ENCODE peak calls at places on chromosomes 12 and 14, in ten cellular contexts. N is AG04450, M is omental fat pad, E is Peyer's patch, W is ascending aorta, R is psoas muscle, K is IMR-90, Y is kidney epithelial cell, F is uterus, U is suprapubic skin. A is an unnamed sample.

GRCh38 chr14:20681348-20682126 is 2.8 kb upstream of the RNASE4 start:
- DNase-seq in U (peak), F (peak), N (no peak), Y (no peak), E (peak), W (peak), K (peak), M (peak), R (peak), A (peak)

GRCh38 chr14:69712637-69713088 is 54.3 kb upstream of the SRSF5 start:
- DNase-seq in M (no peak), K (no peak), Y (no peak), N (no peak), U (no peak), E (no peak), F (peak), W (peak), R (peak), A (peak)

GRCh38 chr12:39124768-39125167 is 219.4 kb upstream of the CPNE8 start:
- DNase-seq in Y (no peak), K (no peak), M (no peak), E (no peak), W (no peak), F (no peak), U (no peak), R (no peak), N (no peak), A (no peak)

GRCh38 chr12:108768591-108769500 is 37.5 kb upstream of the CORO1C start:
- DNase-seq in E (peak), R (peak), K (no peak), Y (no peak), W (no peak), M (no peak), F (no peak), N (no peak), U (no peak), A (no peak)

GRCh38 chr14:79442776-79443175 is 768.5 kb downstream of the DIO2 start:
- DNase-seq in E (no peak), M (no peak), W (no peak), U (no peak), Y (no peak), K (no peak), F (no peak), R (no peak), N (no peak), A (no peak)

GRCh38 chr14:88559852-88560251 is 3.0 kb upstream of the ZC3H14 start:
- DNase-seq in E (no peak), F (no peak), Y (no peak), N (peak), R (no peak), M (no peak), U (no peak), K (peak), W (no peak), A (peak)

GRCh38 chr12:5124401-5124800 is 80.7 kb downstream of the KCNA5 start:
- DNase-seq in N (no peak), E (no peak), Y (no peak), K (no peak), R (no peak), F (no peak), M (no peak), U (no peak), W (no peak), A (no peak)

GRCh38 chr12:55795950-55796349 is 21.6 kb downstream of the SARNP start:
- DNase-seq in U (no peak), K (no peak), R (no peak), F (no peak), M (no peak), E (no peak), W (no peak), N (no peak), Y (no peak), A (no peak)

GRCh38 chr12:14664434-14665023 is 31.9 kb downstream of the GUCY2C start:
- DNase-seq in U (no peak), M (no peak), W (no peak), K (peak), E (no peak), N (no peak), Y (no peak), R (no peak), F (peak), A (peak)

GRCh38 chr12:106296179-106296877 is 6.2 kb upstream of the TCP11L2 start:
- DNase-seq in K (peak), E (no peak), N (no peak), Y (no peak), W (no peak), R (no peak), M (no peak), U (no peak), F (no peak), A (peak)

GRCh38 chr12:96195845-96196451 is 1.8 kb downstream of the ELK3 start:
- DNase-seq in N (no peak), R (no peak), Y (no peak), E (peak), F (peak), K (peak), W (no peak), U (no peak), M (no peak), A (peak)

DNA sequence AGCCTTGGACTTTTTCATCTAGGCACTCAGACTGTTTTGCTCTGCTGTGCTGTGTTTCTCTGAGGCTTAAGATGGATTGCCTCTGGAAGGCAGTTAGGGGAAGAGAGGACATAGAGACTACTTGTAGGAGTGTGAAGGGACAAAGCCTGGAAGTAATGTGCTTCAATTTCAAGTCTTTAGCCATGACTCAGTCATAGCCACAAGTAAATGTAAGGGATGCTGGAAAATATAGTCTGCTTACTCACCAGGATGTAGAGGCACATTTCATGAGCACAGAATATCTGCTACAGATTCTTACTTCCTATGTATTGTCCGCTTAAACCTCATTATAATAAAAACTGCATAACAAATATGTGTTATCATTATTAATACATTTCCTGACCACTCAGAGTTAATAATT is 794.3 kb upstream of the NOVA1 start:
- DNase-seq in N (no peak), Y (peak), R (no peak), U (no peak), M (no peak), W (no peak), F (no peak), E (no peak), K (no peak), A (no peak)
- TF ChIP-seq CTCF in N (no peak), Y (no peak), R (no peak), U (no peak), M (no peak), W (no peak), F (no peak), E (no peak), K (no peak), A (no peak)

GRCh38 chr12:18882690-18883089 is 144.8 kb downstream of the CAPZA3 start:
- DNase-seq in M (no peak), K (no peak), N (no peak), U (no peak), E (no peak), R (no peak), Y (no peak), W (no peak), F (no peak), A (no peak)
- TF ChIP-seq CTCF in M (no peak), K (no peak), N (no peak), U (no peak), E (no peak), R (no peak), Y (no peak), W (no peak), F (no peak), A (no peak)

DNA sequence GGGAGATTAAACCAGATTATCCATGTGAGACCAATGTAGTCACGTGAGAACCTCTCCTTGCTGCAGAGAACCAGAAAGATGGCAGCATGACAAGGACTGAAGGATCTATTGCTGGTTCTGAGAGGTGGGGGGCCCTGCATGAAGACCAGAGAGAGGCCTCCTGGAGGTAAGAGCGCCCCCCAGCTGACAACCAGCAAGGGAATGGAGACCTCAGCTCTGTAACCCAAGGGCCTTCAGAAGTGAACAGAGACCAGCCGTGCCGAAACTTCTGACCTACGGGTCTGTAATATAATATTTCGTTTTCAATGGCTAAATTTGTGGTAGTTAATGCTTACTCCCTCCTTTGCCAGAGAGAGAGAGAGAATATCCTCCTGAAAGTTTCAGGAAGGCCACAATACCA is 524.1 kb upstream of the TBX3 start:
- DNase-seq in W (no peak), N (no peak), K (no peak), E (no peak), U (no peak), M (no peak), R (no peak), F (no peak), Y (no peak), A (no peak)
- TF ChIP-seq CTCF in W (no peak), N (no peak), K (no peak), E (no peak), U (no peak), M (no peak), R (no peak), F (no peak), Y (no peak), A (no peak)

GRCh38 chr12:32603858-32604257 is 75.2 kb upstream of the DNM1L start:
- DNase-seq in M (no peak), R (no peak), W (no peak), E (no peak), Y (no peak), F (no peak), N (no peak), U (no peak), K (peak), A (peak)
- TF ChIP-seq CTCF in M (no peak), R (no peak), W (no peak), E (no peak), Y (no peak), F (no peak), N (no peak), U (no peak), K (no peak), A (no peak)

DNA sequence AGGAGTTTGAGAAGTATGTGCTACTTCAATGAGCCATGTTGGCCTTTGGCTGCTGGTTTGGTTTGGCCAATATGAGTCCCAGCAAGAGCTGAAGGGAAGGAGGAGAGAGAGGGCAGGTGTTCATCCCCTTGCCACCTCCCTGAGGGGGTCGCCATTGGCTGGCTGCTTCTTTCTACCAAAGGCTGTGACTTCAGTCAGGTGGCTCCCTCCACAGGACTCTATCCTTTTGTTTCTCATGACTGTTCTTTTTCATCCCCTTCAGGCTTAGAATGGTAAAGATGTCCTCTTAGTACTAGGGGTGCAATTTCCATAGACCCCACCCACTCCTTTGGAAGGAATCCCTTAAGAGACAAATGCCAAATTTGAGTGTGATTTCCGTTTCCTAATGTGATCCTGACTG is 31.2 kb upstream of the OTOGL start:
- DNase-seq in N (no peak), F (no peak), U (no peak), R (no peak), M (no peak), K (no peak), E (no peak), W (no peak), Y (no peak), A (no peak)
- TF ChIP-seq CTCF in N (no peak), F (no peak), U (no peak), R (no peak), M (no peak), K (no peak), E (no peak), W (no peak), Y (no peak), A (no peak)

GRCh38 chr12:51270067-51270846 is at the start of gene SMAGP:
- DNase-seq in R (peak), Y (no peak), M (no peak), U (peak), N (no peak), K (peak), F (peak), E (peak), W (peak), A (peak)
- TF ChIP-seq CTCF in R (no peak), Y (no peak), M (no peak), U (no peak), N (peak), K (no peak), F (no peak), E (no peak), W (no peak), A (no peak)

GRCh38 chr12:26017484-26018211 is 59.2 kb downstream of the RASSF8 start:
- DNase-seq in R (no peak), W (no peak), Y (no peak), K (peak), U (no peak), F (no peak), E (no peak), N (no peak), M (no peak), A (peak)
- TF ChIP-seq CTCF in R (peak), W (peak), Y (peak), K (peak), U (peak), F (peak), E (peak), N (peak), M (no peak), A (peak)

GRCh38 chr14:35814371-35815005 is 5.4 kb upstream of the RALGAPA1 start:
- DNase-seq in W (no peak), U (no peak), R (peak), M (peak), Y (no peak), F (no peak), K (peak), E (peak), N (no peak), A (peak)
- TF ChIP-seq CTCF in W (peak), U (no peak), R (peak), M (no peak), Y (peak), F (peak), K (peak), E (peak), N (peak), A (peak)